ENCODE peak calls at places on chromosomes 3 and 15, in four cellular contexts. W, V, Z and Q are unnamed samples.

GRCh38 chr3:96071107-96071506 is 743.3 kb upstream of the EPHA6 start:
- DNase-seq in W (no peak), V (no peak), Z (no peak), Q (no peak)

GRCh38 chr3:143763568-143764162 is 84.6 kb downstream of the SLC9A9 start:
- DNase-seq in W (no peak), V (no peak), Z (no peak), Q (no peak)

GRCh38 chr3:5009506-5010100 is 30.4 kb downstream of the BHLHE40 start:
- DNase-seq in W (no peak), V (no peak), Z (no peak), Q (no peak)

GRCh38 chr3:13141991-13142412 is 68.8 kb upstream of the IQSEC1 start:
- DNase-seq in W (no peak), V (no peak), Z (no peak), Q (peak; percentile 39)

GRCh38 chr3:24387000-24387399 is 107.7 kb downstream of the THRB start:
- DNase-seq in W (no peak), V (no peak), Z (no peak), Q (no peak)

GRCh38 chr15:64635486-64635815 is 139.9 kb downstream of the RBPMS2 start:
- DNase-seq in W (no peak), V (no peak), Z (no peak), Q (peak; percentile 51)

GRCh38 chr3:153165211-153165815 is 3.3 kb downstream of the RAP2B start:
- DNase-seq in W (no peak), V (no peak), Z (no peak), Q (no peak)

GRCh38 chr15:88174571-88174970 is 82.0 kb downstream of the NTRK3 start:
- DNase-seq in W (no peak), V (no peak), Z (peak; percentile 17), Q (no peak)

GRCh38 chr15:84818221-84819131 is 1.3 kb downstream of the ALPK3 start:
- DNase-seq in W (no peak), V (no peak), Z (no peak), Q (peak; percentile 95)

GRCh38 chr15:60557157-60557556 is 78.2 kb upstream of the ICE2 start:
- DNase-seq in W (no peak), V (no peak), Z (no peak), Q (no peak)

GRCh38 chr15:74369756-74370155 is 2.3 kb upstream of the CYP11A1 start:
- DNase-seq in W (no peak), V (no peak), Z (no peak), Q (no peak)

GRCh38 chr15:100730655-100731240 is 128.4 kb downstream of the ASB7 start:
- DNase-seq in W (no peak), V (no peak), Z (no peak), Q (no peak)

GRCh38 chr3:126364130-126364695 is 7.0 kb upstream of the KLF15 start:
- DNase-seq in W (no peak), V (no peak), Z (no peak), Q (no peak)

GRCh38 chr15:77504310-77504709 is 83.6 kb downstream of the HMG20A start:
- DNase-seq in W (no peak), V (no peak), Z (peak; percentile 87), Q (no peak)